ENCODE peak calls at places on chromosomes 2 and 18, in four cellular contexts. L is HTR-8/SVneo, S is stomach, J is SK-MEL-5. K is an unnamed sample.

GRCh38 chr2:17657759-17658158 is 95.9 kb downstream of the SMC6 start:
- DNase-seq in J (no peak), S (no peak), L (no peak), K (no peak)

GRCh38 chr2:78330181-78330580 is 695.3 kb upstream of the REG3G start:
- DNase-seq in S (no peak), J (no peak), L (no peak), K (no peak)

GRCh38 chr18:11119962-11120361 is 29.4 kb downstream of the PIEZO2 start:
- DNase-seq in S (no peak), J (no peak), L (peak; percentile 65), K (no peak)

GRCh38 chr2:134815741-134816140 is 22.7 kb upstream of the ACMSD start:
- DNase-seq in J (no peak), L (no peak), S (no peak), K (no peak)

GRCh38 chr18:63259581-63259830 is 60.1 kb downstream of the BCL2 start:
- DNase-seq in L (no peak), S (no peak), J (no peak), K (no peak)

GRCh38 chr2:263774-264492 is at the start of gene SH3YL1:
- DNase-seq in S (peak; percentile 87), L (peak; percentile 15), J (no peak), K (peak; percentile 59)

GRCh38 chr2:10559825-10560224 is 111.7 kb upstream of the ODC1 start:
- DNase-seq in S (no peak), J (no peak), L (no peak), K (no peak)

GRCh38 chr18:77108001-77108692 is 24.4 kb downstream of the MBP start:
- DNase-seq in L (peak; percentile 49), S (no peak), J (peak; percentile 95), K (no peak)

GRCh38 chr2:52884971-52885370 is 882.6 kb upstream of the CHAC2 start:
- DNase-seq in J (no peak), S (no peak), L (no peak), K (no peak)

GRCh38 chr2:61718965-61719364 is 134.9 kb downstream of the FAM161A start:
- DNase-seq in J (peak; percentile 56), L (no peak), S (no peak), K (no peak)

GRCh38 chr2:138997849-138998517 is 217.8 kb upstream of the NXPH2 start:
- DNase-seq in L (peak; percentile 3), S (no peak), J (no peak), K (no peak)

GRCh38 chr2:188869560-188869959 is 104.6 kb upstream of the COL3A1 start:
- DNase-seq in J (no peak), L (no peak), S (no peak), K (no peak)

GRCh38 chr2:45184606-45185005 is 175.4 kb upstream of the SIX2 start:
- DNase-seq in J (no peak), S (no peak), L (peak; percentile 80), K (no peak)

GRCh38 chr2:236569593-236569973 is at the start of gene ACKR3:
- DNase-seq in S (peak; percentile 76), L (peak; percentile 48), J (peak; percentile 58), K (peak; percentile 85)

GRCh38 chr2:44244135-44244871 is 31.0 kb upstream of the SLC3A1 start:
- DNase-seq in L (peak; percentile 72), S (peak; percentile 76), J (peak; percentile 84), K (peak; percentile 61)

GRCh38 chr2:189402932-189403331 is 38.3 kb upstream of the WDR75 start:
- DNase-seq in S (no peak), L (no peak), J (no peak), K (no peak)

GRCh38 chr18:56787392-56787791 is 136.2 kb downstream of the WDR7 start:
- DNase-seq in J (no peak), L (no peak), S (no peak), K (no peak)

GRCh38 chr2:145203931-145204330 is 684.0 kb upstream of the ZEB2 start:
- DNase-seq in L (no peak), J (no peak), S (no peak), K (no peak)

GRCh38 chr2:171160119-171160629 is 519 bp downstream of the TLK1 start:
- DNase-seq in S (peak; percentile 69), L (peak; percentile 45), J (peak; percentile 51), K (peak; percentile 63)

GRCh38 chr2:127640082-127641072 is 5.6 kb upstream of the GPR17 start:
- DNase-seq in S (no peak), L (no peak), J (peak; percentile 11), K (peak; percentile 74)

GRCh38 chr2:42566837-42567251 is 1.6 kb upstream of the MTA3 start:
- DNase-seq in S (no peak), J (no peak), L (no peak), K (no peak)

GRCh38 chr2:27720004-27720551 is 51.4 kb upstream of the MRPL33 start:
- DNase-seq in L (peak; percentile 93), J (peak; percentile 48), S (peak; percentile 51), K (no peak)

GRCh38 chr2:238593236-238593635 is 166.5 kb downstream of the ASB1 start:
- DNase-seq in J (no peak), L (no peak), S (no peak), K (no peak)